ENCODE peak calls at places on chromosome 6, in four cellular contexts. One of them, this sample, is unnamed.

GRCh38 chr6:452301-453067 is 60.9 kb downstream of the IRF4 start:
- DNase-seq in ovary: no peak
- DNase-seq in CD4-positive, alpha-beta T cell: no peak
- DNase-seq in NCI-H1092 treated with DMSO at 0.1 percent for 48 hours: peak
- DNase-seq in this sample: no peak

GRCh38 chr6:80094017-80094416 is 12.5 kb upstream of the BCKDHB start:
- DNase-seq in ovary: no peak
- DNase-seq in CD4-positive, alpha-beta T cell: no peak
- DNase-seq in NCI-H1092 treated with DMSO at 0.1 percent for 48 hours: peak
- DNase-seq in this sample: no peak

GRCh38 chr6:30194797-30195690 is 18.2 kb downstream of the TRIM26 start:
- DNase-seq in ovary: no peak
- DNase-seq in CD4-positive, alpha-beta T cell: no peak
- DNase-seq in NCI-H1092 treated with DMSO at 0.1 percent for 48 hours: no peak
- DNase-seq in this sample: no peak

GRCh38 chr6:167746377-167747151 is 80.1 kb upstream of the AFDN start:
- DNase-seq in ovary: no peak
- DNase-seq in CD4-positive, alpha-beta T cell: no peak
- DNase-seq in NCI-H1092 treated with DMSO at 0.1 percent for 48 hours: no peak
- DNase-seq in this sample: no peak

GRCh38 chr6:3905853-3906190 is 56.6 kb downstream of the FAM50B start:
- DNase-seq in ovary: no peak
- DNase-seq in CD4-positive, alpha-beta T cell: no peak
- DNase-seq in NCI-H1092 treated with DMSO at 0.1 percent for 48 hours: no peak
- DNase-seq in this sample: no peak

GRCh38 chr6:134175532-134176282 is 123.3 kb upstream of the SLC2A12 start:
- DNase-seq in ovary: peak
- DNase-seq in CD4-positive, alpha-beta T cell: peak
- DNase-seq in NCI-H1092 treated with DMSO at 0.1 percent for 48 hours: peak
- DNase-seq in this sample: peak

GRCh38 chr6:163602851-163603250 is 188.3 kb downstream of the QKI start:
- DNase-seq in ovary: no peak
- DNase-seq in CD4-positive, alpha-beta T cell: no peak
- DNase-seq in NCI-H1092 treated with DMSO at 0.1 percent for 48 hours: no peak
- DNase-seq in this sample: no peak

GRCh38 chr6:17877196-17877889 is 110.1 kb downstream of the KIF13A start:
- DNase-seq in ovary: no peak
- DNase-seq in CD4-positive, alpha-beta T cell: no peak
- DNase-seq in NCI-H1092 treated with DMSO at 0.1 percent for 48 hours: no peak
- DNase-seq in this sample: no peak

GRCh38 chr6:43274916-43275597 is 23.0 kb upstream of the SLC22A7 start:
- DNase-seq in ovary: peak
- DNase-seq in CD4-positive, alpha-beta T cell: no peak
- DNase-seq in NCI-H1092 treated with DMSO at 0.1 percent for 48 hours: peak
- DNase-seq in this sample: peak

GRCh38 chr6:68689910-68690309 is 54.8 kb downstream of the ADGRB3 start:
- DNase-seq in ovary: no peak
- DNase-seq in CD4-positive, alpha-beta T cell: no peak
- DNase-seq in NCI-H1092 treated with DMSO at 0.1 percent for 48 hours: no peak
- DNase-seq in this sample: no peak

GRCh38 chr6:42093582-42094329 is 43.4 kb downstream of the TAF8 start:
- DNase-seq in ovary: no peak
- DNase-seq in CD4-positive, alpha-beta T cell: no peak
- DNase-seq in NCI-H1092 treated with DMSO at 0.1 percent for 48 hours: no peak
- DNase-seq in this sample: no peak

GRCh38 chr6:98295776-98296175 is 538.6 kb upstream of the POU3F2 start:
- DNase-seq in ovary: no peak
- DNase-seq in CD4-positive, alpha-beta T cell: no peak
- DNase-seq in NCI-H1092 treated with DMSO at 0.1 percent for 48 hours: no peak
- DNase-seq in this sample: no peak

GRCh38 chr6:120826253-120826652 is 508.0 kb downstream of the TBC1D32 start:
- DNase-seq in ovary: no peak
- DNase-seq in CD4-positive, alpha-beta T cell: no peak
- DNase-seq in NCI-H1092 treated with DMSO at 0.1 percent for 48 hours: no peak
- DNase-seq in this sample: peak

GRCh38 chr6:168884646-168885086 is 369.0 kb downstream of the THBS2 start:
- DNase-seq in ovary: peak
- DNase-seq in CD4-positive, alpha-beta T cell: peak
- DNase-seq in NCI-H1092 treated with DMSO at 0.1 percent for 48 hours: peak
- DNase-seq in this sample: peak

GRCh38 chr6:17663203-17663602 is 43.5 kb downstream of the NUP153 start:
- DNase-seq in ovary: no peak
- DNase-seq in CD4-positive, alpha-beta T cell: no peak
- DNase-seq in NCI-H1092 treated with DMSO at 0.1 percent for 48 hours: no peak
- DNase-seq in this sample: no peak

GRCh38 chr6:148750826-148751225 is 4.0 kb downstream of the UST start:
- DNase-seq in ovary: no peak
- DNase-seq in CD4-positive, alpha-beta T cell: no peak
- DNase-seq in NCI-H1092 treated with DMSO at 0.1 percent for 48 hours: no peak
- DNase-seq in this sample: no peak

GRCh38 chr6:72589096-72589495 is 32.8 kb upstream of the KCNQ5 start:
- DNase-seq in ovary: no peak
- DNase-seq in CD4-positive, alpha-beta T cell: no peak
- DNase-seq in NCI-H1092 treated with DMSO at 0.1 percent for 48 hours: no peak
- DNase-seq in this sample: no peak

GRCh38 chr6:128487055-128487454 is 33.3 kb downstream of the PTPRK start:
- DNase-seq in ovary: no peak
- DNase-seq in CD4-positive, alpha-beta T cell: no peak
- DNase-seq in NCI-H1092 treated with DMSO at 0.1 percent for 48 hours: no peak
- DNase-seq in this sample: no peak

GRCh38 chr6:49646130-49646824 is 9.6 kb upstream of the RHAG start:
- DNase-seq in ovary: no peak
- DNase-seq in CD4-positive, alpha-beta T cell: no peak
- DNase-seq in NCI-H1092 treated with DMSO at 0.1 percent for 48 hours: no peak
- DNase-seq in this sample: no peak

GRCh38 chr6:49001856-49002255 is 461.2 kb downstream of the MMUT start:
- DNase-seq in ovary: no peak
- DNase-seq in CD4-positive, alpha-beta T cell: no peak
- DNase-seq in NCI-H1092 treated with DMSO at 0.1 percent for 48 hours: no peak
- DNase-seq in this sample: no peak

GRCh38 chr6:158185729-158186456 is 17.7 kb downstream of the GTF2H5 start:
- DNase-seq in ovary: no peak
- DNase-seq in CD4-positive, alpha-beta T cell: no peak
- DNase-seq in NCI-H1092 treated with DMSO at 0.1 percent for 48 hours: no peak
- DNase-seq in this sample: no peak

GRCh38 chr6:121780325-121781313 is 345.2 kb downstream of the GJA1 start:
- DNase-seq in ovary: peak
- DNase-seq in CD4-positive, alpha-beta T cell: no peak
- DNase-seq in NCI-H1092 treated with DMSO at 0.1 percent for 48 hours: no peak
- DNase-seq in this sample: no peak

GRCh38 chr6:26394289-26394688 is 7.8 kb upstream of the BTN3A1 start:
- DNase-seq in ovary: no peak
- DNase-seq in CD4-positive, alpha-beta T cell: no peak
- DNase-seq in NCI-H1092 treated with DMSO at 0.1 percent for 48 hours: no peak
- DNase-seq in this sample: no peak

GRCh38 chr6:129251669-129252376 is 368.9 kb downstream of the LAMA2 start:
- DNase-seq in ovary: peak
- DNase-seq in CD4-positive, alpha-beta T cell: peak
- DNase-seq in NCI-H1092 treated with DMSO at 0.1 percent for 48 hours: peak
- DNase-seq in this sample: no peak

GRCh38 chr6:147166360-147166944 is 37.8 kb upstream of the STXBP5 start:
- DNase-seq in ovary: no peak
- DNase-seq in CD4-positive, alpha-beta T cell: no peak
- DNase-seq in NCI-H1092 treated with DMSO at 0.1 percent for 48 hours: peak
- DNase-seq in this sample: no peak

GRCh38 chr6:153090241-153090930 is 40.7 kb downstream of the RGS17 start:
- DNase-seq in ovary: no peak
- DNase-seq in CD4-positive, alpha-beta T cell: no peak
- DNase-seq in NCI-H1092 treated with DMSO at 0.1 percent for 48 hours: no peak
- DNase-seq in this sample: no peak

GRCh38 chr6:47787620-47788497 is 6.0 kb downstream of the OPN5 start:
- DNase-seq in ovary: peak
- DNase-seq in CD4-positive, alpha-beta T cell: peak
- DNase-seq in NCI-H1092 treated with DMSO at 0.1 percent for 48 hours: peak
- DNase-seq in this sample: peak

GRCh38 chr6:170231496-170232185 is 59.2 kb downstream of the DLL1 start:
- DNase-seq in ovary: no peak
- DNase-seq in CD4-positive, alpha-beta T cell: no peak
- DNase-seq in NCI-H1092 treated with DMSO at 0.1 percent for 48 hours: no peak
- DNase-seq in this sample: no peak

GRCh38 chr6:67248077-67248476 is 1387.0 kb upstream of the ADGRB3 start:
- DNase-seq in ovary: no peak
- DNase-seq in CD4-positive, alpha-beta T cell: no peak
- DNase-seq in NCI-H1092 treated with DMSO at 0.1 percent for 48 hours: no peak
- DNase-seq in this sample: no peak

GRCh38 chr6:98924647-98925046 is 23.1 kb downstream of the FBXL4 start:
- DNase-seq in ovary: no peak
- DNase-seq in CD4-positive, alpha-beta T cell: no peak
- DNase-seq in NCI-H1092 treated with DMSO at 0.1 percent for 48 hours: peak
- DNase-seq in this sample: no peak

GRCh38 chr6:33114428-33114827 is 38.6 kb downstream of the HLA-DPB1 start:
- DNase-seq in ovary: no peak
- DNase-seq in CD4-positive, alpha-beta T cell: no peak
- DNase-seq in NCI-H1092 treated with DMSO at 0.1 percent for 48 hours: no peak
- DNase-seq in this sample: no peak

GRCh38 chr6:149862901-149863595 is 1.1 kb downstream of the LRP11 start:
- DNase-seq in ovary: peak
- DNase-seq in CD4-positive, alpha-beta T cell: no peak
- DNase-seq in NCI-H1092 treated with DMSO at 0.1 percent for 48 hours: peak
- DNase-seq in this sample: no peak

GRCh38 chr6:99349620-99350141 is at the start of gene FAXC:
- DNase-seq in ovary: peak
- DNase-seq in CD4-positive, alpha-beta T cell: no peak
- DNase-seq in NCI-H1092 treated with DMSO at 0.1 percent for 48 hours: peak
- DNase-seq in this sample: peak